ENCODE peak calls at places on chromosomes 7 and 10, in five cellular contexts. X, U, R, O and V are unnamed samples.
A peak's percentile ranks its signal among the peaks of the same experiment; 100 is the strongest.

GRCh38 chr7:30162622-30163124 is 27.9 kb downstream of the MTURN start:
- DNase-seq in X (peak; percentile 59), U (peak; percentile 45), R (no peak), O (no peak), V (no peak)

GRCh38 chr7:111903797-111904196 is 302.4 kb downstream of the DOCK4 start:
- DNase-seq in X (no peak), U (peak; percentile 95), R (no peak), O (no peak), V (no peak)

GRCh38 chr7:27161214-27161720 is 4.1 kb downstream of the HOXA9 start:
- DNase-seq in X (no peak), U (no peak), R (no peak), O (no peak), V (no peak)

GRCh38 chr10:34707656-34708055 is 107.4 kb downstream of the PARD3 start:
- DNase-seq in X (no peak), U (no peak), R (no peak), O (no peak), V (no peak)

GRCh38 chr10:95374597-95375209 is 83.9 kb upstream of the PDLIM1 start:
- DNase-seq in X (peak; percentile 77), U (peak; percentile 62), R (no peak), O (peak; percentile 60), V (peak; percentile 49)

GRCh38 chr10:100346351-100346764 is 675 bp upstream of the SCD start:
- DNase-seq in X (peak; percentile 56), U (peak; percentile 59), R (peak; percentile 17), O (peak; percentile 24), V (peak; percentile 28)

GRCh38 chr10:87596351-87596750 is 63.3 kb upstream of the PAPSS2 start:
- DNase-seq in X (no peak), U (no peak), R (no peak), O (no peak), V (no peak)

GRCh38 chr7:100604078-100604975 is 2.2 kb downstream of the PCOLCE start:
- DNase-seq in X (peak; percentile 68), U (peak; percentile 50), R (peak; percentile 57), O (peak; percentile 38), V (peak; percentile 25)

GRCh38 chr7:11082552-11083213 is 109.0 kb downstream of the PHF14 start:
- DNase-seq in X (no peak), U (peak; percentile 54), R (no peak), O (no peak), V (no peak)

GRCh38 chr7:100449190-100449795 is 13.0 kb upstream of the PPP1R35 start:
- DNase-seq in X (no peak), U (no peak), R (no peak), O (no peak), V (no peak)

GRCh38 chr10:92848037-92848440 is 281 bp upstream of the EXOC6 start:
- DNase-seq in X (no peak), U (no peak), R (no peak), O (no peak), V (no peak)

GRCh38 chr10:123272171-123272570 is 118.0 kb downstream of the BUB3 start:
- DNase-seq in X (no peak), U (no peak), R (no peak), O (no peak), V (no peak)

GRCh38 chr7:68309806-68310205 is 1288.5 kb upstream of the AUTS2 start:
- DNase-seq in X (no peak), U (no peak), R (no peak), O (no peak), V (no peak)

GRCh38 chr10:133509700-133510099 is 17.5 kb upstream of the CYP2E1 start:
- DNase-seq in X (no peak), U (no peak), R (no peak), O (no peak), V (no peak)

GRCh38 chr10:57694956-57695605 is 572.6 kb downstream of the IPMK start:
- DNase-seq in X (no peak), U (peak; percentile 49), R (no peak), O (no peak), V (no peak)

GRCh38 chr10:69650589-69651261 is 20.7 kb downstream of the FAM241B start:
- DNase-seq in X (no peak), U (no peak), R (no peak), O (no peak), V (peak; percentile 18)

GRCh38 chr7:5232485-5232837 is 42.4 kb downstream of the WIPI2 start:
- DNase-seq in X (no peak), U (no peak), R (no peak), O (no peak), V (no peak)

GRCh38 chr7:371119-371778 is 81.3 kb downstream of the FOXL3 start:
- DNase-seq in X (no peak), U (no peak), R (no peak), O (no peak), V (no peak)

GRCh38 chr7:3597243-3597642 is 296.2 kb downstream of the SDK1 start:
- DNase-seq in X (no peak), U (no peak), R (no peak), O (no peak), V (peak; percentile 9)

GRCh38 chr7:67346126-67346525 is 349.5 kb downstream of the TYW1 start:
- DNase-seq in X (no peak), U (no peak), R (no peak), O (no peak), V (no peak)

GRCh38 chr10:11197266-11197712 is 179.6 kb downstream of the CELF2 start:
- DNase-seq in X (no peak), U (no peak), R (no peak), O (no peak), V (no peak)

GRCh38 chr7:158815046-158815445 is 14.3 kb downstream of the ESYT2 start:
- DNase-seq in X (no peak), U (peak; percentile 60), R (no peak), O (no peak), V (no peak)

GRCh38 chr10:88546462-88546861 is 36.7 kb downstream of the RNLS start:
- DNase-seq in X (no peak), U (no peak), R (no peak), O (no peak), V (no peak)

GRCh38 chr7:26090927-26091519 is 61.0 kb upstream of the NFE2L3 start:
- DNase-seq in X (peak; percentile 63), U (peak; percentile 68), R (no peak), O (no peak), V (peak; percentile 68)

GRCh38 chr10:27620425-27621397 is 116.6 kb downstream of the RAB18 start:
- DNase-seq in X (no peak), U (no peak), R (no peak), O (peak; percentile 10), V (no peak)

GRCh38 chr7:17412883-17413282 is 114.4 kb downstream of the AHR start:
- DNase-seq in X (no peak), U (no peak), R (no peak), O (no peak), V (no peak)

GRCh38 chr10:3424102-3424803 is 251.7 kb upstream of the PITRM1 start:
- DNase-seq in X (peak; percentile 76), U (peak; percentile 69), R (no peak), O (peak; percentile 18), V (no peak)

GRCh38 chr10:283916-284356 is 148.7 kb downstream of the ZMYND11 start:
- DNase-seq in X (no peak), U (no peak), R (no peak), O (no peak), V (no peak)

GRCh38 chr10:51718804-51719291 is 19.5 kb upstream of the CSTF2T start:
- DNase-seq in X (no peak), U (peak; percentile 74), R (no peak), O (no peak), V (no peak)

GRCh38 chr10:58479016-58479415 is 33.7 kb upstream of the BICC1 start:
- DNase-seq in X (no peak), U (no peak), R (no peak), O (no peak), V (no peak)

GRCh38 chr10:104472957-104473745 is 119.5 kb downstream of the CFAP58 start:
- DNase-seq in X (no peak), U (no peak), R (no peak), O (no peak), V (no peak)

GRCh38 chr7:133394369-133394768 is 141.5 kb downstream of the EXOC4 start:
- DNase-seq in X (no peak), U (no peak), R (no peak), O (no peak), V (no peak)

GRCh38 chr7:47379629-47380324 is 202.1 kb downstream of the TNS3 start:
- DNase-seq in X (peak; percentile 68), U (peak; percentile 58), R (no peak), O (no peak), V (no peak)